ENCODE peak calls at places on chromosomes 1 and 21, in five cellular contexts. V is A549, N is H1, G is K562, H is HepG2. W is an unnamed sample.
A peak's percentile ranks its signal among the peaks of the same experiment; 100 is the strongest.

GRCh38 chr1:173301507-173301906 is 94.4 kb upstream of the TNFSF4 start:
- DNase-seq in V (no peak), N (no peak), G (peak; percentile 59), H (no peak), W (no peak)

GRCh38 chr1:206839006-206839560 is 26.3 kb upstream of the IL20 start:
- DNase-seq in V (no peak), N (no peak), G (no peak), H (no peak), W (no peak)

GRCh38 chr21:41054206-41054605 is 113.8 kb upstream of the BACE2 start:
- DNase-seq in V (no peak), N (no peak), G (no peak), H (no peak), W (no peak)

GRCh38 chr1:46401964-46402626 is 8.0 kb downstream of the FAAH start:
- DNase-seq in V (no peak), N (no peak), G (peak; percentile 62), H (peak; percentile 40), W (peak; percentile 95)

GRCh38 chr1:85330711-85331290 is 54.4 kb upstream of the BCL10 start:
- DNase-seq in V (no peak), N (no peak), G (no peak), H (no peak), W (peak; percentile 99)

GRCh38 chr21:41835711-41836154 is 43.4 kb downstream of the PRDM15 start:
- DNase-seq in V (no peak), N (no peak), G (peak; percentile 65), H (no peak), W (no peak)

GRCh38 chr1:56396524-56397067 is 182.8 kb downstream of the PLPP3 start:
- DNase-seq in V (no peak), N (no peak), G (no peak), H (no peak), W (no peak)

GRCh38 chr1:27772071-27772470 is 948 bp upstream of the STX12 start:
- DNase-seq in V (no peak), N (no peak), G (no peak), H (no peak), W (no peak)

GRCh38 chr1:92484472-92485373 is 2.0 kb downstream of the GFI1 start:
- DNase-seq in V (no peak), N (no peak), G (no peak), H (no peak), W (no peak)

GRCh38 chr1:21567241-21568005 is 58.2 kb downstream of the ALPL start:
- DNase-seq in V (no peak), N (no peak), G (no peak), H (no peak), W (peak; percentile 92)

GRCh38 chr1:53891678-53892077 is 2.1 kb upstream of the YIPF1 start:
- DNase-seq in V (no peak), N (no peak), G (peak; percentile 27), H (no peak), W (no peak)
- TF ChIP-seq RAD21 in V (no peak), N (no peak), G (no peak), H (no peak), W (no peak)

GRCh38 chr21:36297938-36298572 is 21.9 kb upstream of the MORC3 start:
- DNase-seq in V (no peak), N (no peak), G (peak; percentile 82), H (peak; percentile 5), W (peak; percentile 15)
- TF ChIP-seq RFX5 in V (no peak), N (no peak), G (no peak), H (no peak), W (no peak)

GRCh38 chr1:29428216-29428615 is 191.9 kb downstream of the PTPRU start:
- DNase-seq in V (no peak), N (no peak), G (no peak), H (no peak), W (no peak)
- TF ChIP-seq MAFK in V (no peak), N (no peak), G (no peak), H (no peak), W (no peak)

DNA sequence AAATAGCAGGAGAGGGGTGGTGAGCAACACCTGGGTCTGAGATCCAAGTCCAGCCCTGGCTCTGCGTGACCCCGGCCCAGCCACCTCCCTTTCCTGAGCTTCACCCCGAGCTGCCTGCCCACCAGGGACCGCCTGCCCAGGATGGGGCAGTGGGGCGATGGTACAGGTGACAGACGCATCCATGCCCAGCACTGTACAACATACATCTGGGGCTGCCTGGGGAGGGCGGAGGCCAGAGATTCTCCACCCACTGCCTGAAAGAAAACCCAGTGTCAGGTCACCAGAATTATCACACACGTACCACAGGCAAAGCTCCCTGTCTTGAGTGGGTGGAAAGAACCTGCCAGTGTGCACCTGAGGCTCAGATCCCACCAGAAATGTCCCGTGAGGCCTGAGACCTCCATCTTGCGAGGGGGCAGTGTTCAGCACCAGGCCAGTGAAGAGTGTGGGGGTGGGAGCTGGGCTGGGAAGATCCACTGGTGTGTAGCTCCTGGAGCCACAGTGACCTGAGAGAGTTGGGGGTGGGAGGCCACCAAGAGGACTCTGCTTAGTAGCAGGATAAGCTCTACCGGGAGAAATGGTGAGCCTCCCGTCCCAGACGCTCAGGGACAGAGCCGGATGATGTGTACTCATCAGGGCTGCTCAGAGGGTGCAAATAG is 81.5 kb downstream of the DMRTB1 start:
- DNase-seq in V (no peak), N (no peak), G (no peak), H (no peak), W (no peak)
- TF ChIP-seq RAD21 in V (no peak), N (no peak), G (no peak), H (no peak), W (no peak)

GRCh38 chr1:228903573-228904122 is 168.4 kb downstream of the RHOU start:
- DNase-seq in V (peak; percentile 27), N (no peak), G (no peak), H (no peak), W (no peak)
- TF ChIP-seq RFX5 in V (no peak), N (no peak), G (no peak), H (no peak), W (no peak)

GRCh38 chr1:241592273-241592958 is 47.8 kb downstream of the CHML start:
- DNase-seq in V (no peak), N (no peak), G (no peak), H (no peak), W (peak; percentile 82)
- TF ChIP-seq MAFK in V (no peak), N (no peak), G (no peak), H (no peak), W (no peak)

DNA sequence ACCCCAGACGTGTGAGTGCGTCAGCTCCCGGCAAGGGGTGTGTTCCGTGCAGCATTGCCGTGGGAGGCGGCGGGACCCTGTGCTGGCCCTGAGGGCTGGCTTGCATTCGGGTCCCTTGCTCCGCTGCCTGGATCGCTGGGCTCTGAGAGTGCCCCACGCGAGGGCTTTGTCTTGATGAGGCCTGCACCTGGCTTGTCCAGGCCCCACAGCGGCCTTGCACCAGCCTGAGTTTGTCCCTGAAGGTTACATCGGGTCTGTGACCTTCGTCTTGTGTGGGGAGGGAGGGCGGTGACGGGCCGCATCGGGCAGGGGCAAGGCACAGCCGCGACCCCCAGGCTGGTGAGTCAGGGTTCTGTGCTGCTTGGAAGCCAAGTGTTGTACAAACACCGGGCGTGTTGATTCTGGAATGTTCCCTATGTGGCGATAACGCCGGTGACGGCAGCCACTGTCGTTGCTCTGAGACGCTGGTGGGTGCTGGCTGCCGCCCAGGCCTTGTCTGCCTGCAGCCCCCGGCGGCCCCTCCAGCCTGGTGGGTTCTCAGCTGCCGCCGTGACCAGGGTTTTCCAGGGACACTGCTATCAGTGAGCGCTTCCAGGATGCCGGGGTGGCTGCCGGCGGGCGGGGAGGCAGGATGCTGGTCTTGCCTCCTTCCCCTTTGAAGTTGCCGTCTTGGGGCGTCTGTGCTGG is 42.9 kb downstream of the SLX9 start:
- DNase-seq in V (no peak), N (no peak), G (no peak), H (peak; percentile 80), W (peak; percentile 41)
- TF ChIP-seq RAD21 in V (no peak), N (no peak), G (no peak), H (no peak), W (no peak)

GRCh38 chr1:75614455-75615379 is 3.8 kb upstream of the SLC44A5 start:
- DNase-seq in V (peak; percentile 53), N (peak; percentile 57), G (peak; percentile 67), H (peak; percentile 57), W (peak; percentile 4)
- TF ChIP-seq RFX5 in V (no peak), N (no peak), G (no peak), H (no peak), W (no peak)

GRCh38 chr1:218823291-218823900 is 350.3 kb upstream of the LYPLAL1 start:
- DNase-seq in V (no peak), N (no peak), G (no peak), H (no peak), W (peak; percentile 94)
- TF ChIP-seq MAFK in V (no peak), N (no peak), G (no peak), H (no peak), W (no peak)

GRCh38 chr1:58549231-58549958 is 2.9 kb upstream of the OMA1 start:
- DNase-seq in V (no peak), N (no peak), G (peak; percentile 64), H (no peak), W (no peak)

GRCh38 chr1:58551741-58552140 is 5.2 kb upstream of the OMA1 start:
- DNase-seq in V (no peak), N (no peak), G (no peak), H (no peak), W (no peak)

GRCh38 chr1:58546520-58547308 is at the start of gene OMA1:
- DNase-seq in V (peak; percentile 72), N (peak; percentile 94), G (peak; percentile 97), H (peak; percentile 91), W (peak; percentile 98)

GRCh38 chr1:58545591-58546519 is 671 bp downstream of the OMA1 start:
- DNase-seq in V (peak; percentile 5), N (peak; percentile 5), G (peak; percentile 66), H (peak; percentile 57), W (peak; percentile 67)

GRCh38 chr1:58548381-58548780 is 1.9 kb upstream of the OMA1 start:
- DNase-seq in V (no peak), N (no peak), G (no peak), H (peak; percentile 24), W (no peak)
- TF ChIP-seq RAD21 in V (no peak), N (no peak), G (no peak), H (no peak), W (no peak)